ENCODE peak calls at places on chromosomes 11 and 22, in nine cellular contexts. I, P, V, R, E, Q, G, J and D are unnamed samples.
A peak's percentile ranks its signal among the peaks of the same experiment; 100 is the strongest.

GRCh38 chr22:19641254-19641982 is 72.9 kb upstream of the SEPTIN5 start:
- DNase-seq in R (no peak), Q (peak; percentile 52), E (no peak), P (no peak), I (no peak), G (no peak), V (no peak), J (no peak), D (no peak)

GRCh38 chr11:114296190-114296978 is at the start of gene NNMT:
- DNase-seq in V (no peak), R (no peak), I (peak; percentile 16), G (peak; percentile 87), Q (peak; percentile 69), E (peak; percentile 97), P (peak; percentile 95), J (peak; percentile 8), D (peak; percentile 96)

GRCh38 chr11:2099523-2100316 is 39.5 kb downstream of the IGF2 start:
- DNase-seq in G (peak; percentile 16), E (no peak), J (no peak), I (no peak), R (no peak), Q (peak; percentile 89), V (no peak), P (peak; percentile 15), D (no peak)

GRCh38 chr11:128687321-128687720 is 6.6 kb upstream of the FLI1 start:
- DNase-seq in G (peak; percentile 42), J (no peak), E (no peak), P (no peak), R (no peak), I (no peak), Q (peak; percentile 48), V (no peak), D (no peak)

GRCh38 chr22:27220349-27220748 is 563.0 kb downstream of the MIAT start:
- DNase-seq in I (peak; percentile 20), Q (peak; percentile 75), G (peak; percentile 27), V (no peak), J (no peak), E (no peak), R (no peak), P (peak; percentile 60), D (no peak)

GRCh38 chr11:61110255-61111059 is 8.2 kb downstream of the CD5 start:
- DNase-seq in Q (no peak), R (no peak), P (no peak), E (no peak), V (no peak), J (no peak), I (no peak), G (no peak), D (no peak)

GRCh38 chr11:1480555-1481482 is 5.8 kb downstream of the MOB2 start:
- DNase-seq in J (no peak), I (no peak), G (peak; percentile 10), Q (no peak), V (no peak), P (no peak), E (no peak), R (no peak), D (no peak)

GRCh38 chr11:134021326-134021725 is 47.5 kb upstream of the JAM3 start:
- DNase-seq in J (no peak), R (no peak), I (no peak), Q (no peak), E (no peak), V (no peak), P (no peak), G (no peak), D (no peak)

GRCh38 chr11:59135648-59136461 is 6.8 kb upstream of the FAM111A start:
- DNase-seq in J (peak; percentile 35), E (no peak), R (peak; percentile 87), V (peak; percentile 18), Q (peak; percentile 77), P (peak; percentile 24), I (peak; percentile 85), G (peak; percentile 72), D (peak; percentile 55)

GRCh38 chr22:19289475-19290161 is 1.9 kb downstream of the CLTCL1 start:
- DNase-seq in G (no peak), Q (peak; percentile 70), R (no peak), E (no peak), P (peak; percentile 64), J (no peak), I (no peak), V (no peak), D (no peak)

GRCh38 chr11:783581-784015 is 6.3 kb downstream of the CEND1 start:
- DNase-seq in I (peak; percentile 92), G (peak; percentile 87), R (no peak), P (peak; percentile 84), Q (peak; percentile 87), J (no peak), V (peak; percentile 81), E (peak; percentile 91), D (peak; percentile 88)

GRCh38 chr22:46843691-46844297 is 81.3 kb downstream of the TBC1D22A start:
- DNase-seq in G (no peak), I (no peak), P (no peak), J (no peak), R (no peak), V (no peak), Q (peak; percentile 46), E (no peak), D (no peak)

GRCh38 chr22:45969414-45969799 is 7.6 kb downstream of the WNT7B start:
- DNase-seq in J (no peak), V (no peak), G (no peak), E (no peak), P (no peak), Q (peak; percentile 60), R (no peak), I (no peak), D (no peak)

GRCh38 chr11:88338223-88338661 is 706 bp upstream of the CTSC start:
- DNase-seq in P (peak; percentile 72), V (no peak), Q (peak; percentile 85), G (peak; percentile 26), R (peak; percentile 33), J (no peak), E (no peak), I (peak; percentile 69), D (peak; percentile 57)

GRCh38 chr11:108559904-108560303 is 33.7 kb downstream of the EXPH5 start:
- DNase-seq in G (no peak), E (peak; percentile 79), V (no peak), Q (peak; percentile 21), R (no peak), I (no peak), J (no peak), P (peak; percentile 91), D (no peak)

GRCh38 chr11:13674799-13675509 is 6.5 kb downstream of the FAR1 start:
- DNase-seq in G (no peak), R (no peak), P (no peak), E (no peak), Q (no peak), I (no peak), V (no peak), J (no peak), D (no peak)

GRCh38 chr11:73191151-73191550 is 26.9 kb upstream of the P2RY2 start:
- DNase-seq in Q (no peak), G (no peak), E (no peak), R (no peak), I (no peak), J (no peak), P (no peak), V (no peak), D (no peak)

GRCh38 chr11:69841859-69842698 is 22.9 kb upstream of the FGF3 start:
- DNase-seq in J (no peak), P (no peak), V (no peak), I (no peak), R (no peak), G (no peak), Q (no peak), E (no peak), D (no peak)

GRCh38 chr11:130772266-130773227 is 143.7 kb downstream of the SNX19 start:
- DNase-seq in R (no peak), I (no peak), G (peak; percentile 41), J (peak; percentile 11), P (peak; percentile 98), E (peak; percentile 97), Q (peak; percentile 86), V (no peak), D (peak; percentile 96)

GRCh38 chr11:110317516-110317932 is 21.1 kb upstream of the RDX start:
- DNase-seq in I (peak; percentile 84), V (peak; percentile 11), P (no peak), E (no peak), Q (peak; percentile 54), G (no peak), J (no peak), R (no peak), D (no peak)

GRCh38 chr11:128208329-128209220 is 378.8 kb downstream of the ETS1 start:
- DNase-seq in P (peak; percentile 96), V (no peak), I (peak; percentile 27), E (peak; percentile 70), G (no peak), R (no peak), J (no peak), Q (peak; percentile 93), D (peak; percentile 86)

GRCh38 chr22:37412445-37413250 is 14.6 kb downstream of the ELFN2 start:
- DNase-seq in Q (peak; percentile 14), R (no peak), E (no peak), G (no peak), P (no peak), I (no peak), J (no peak), V (no peak), D (no peak)

GRCh38 chr11:120212926-120213325 is 2.1 kb downstream of the OAF start:
- DNase-seq in Q (no peak), R (no peak), I (no peak), V (no peak), P (no peak), G (no peak), E (no peak), J (no peak), D (no peak)

GRCh38 chr22:44181033-44181911 is 547 bp downstream of the PARVG start:
- DNase-seq in E (no peak), Q (no peak), R (peak; percentile 52), V (no peak), G (no peak), I (peak; percentile 35), P (no peak), J (no peak), D (no peak)

GRCh38 chr11:665062-665706 is 28.1 kb downstream of the DRD4 start:
- DNase-seq in R (no peak), I (no peak), J (no peak), Q (no peak), P (no peak), V (no peak), G (no peak), E (no peak), D (peak; percentile 9)

GRCh38 chr11:64444838-64445441 is 86.0 kb downstream of the RPS6KA4 start:
- DNase-seq in G (no peak), J (no peak), Q (peak; percentile 47), R (no peak), P (no peak), E (no peak), I (no peak), V (no peak), D (no peak)